ENCODE peak calls at places on chromosomes 6 and 20, in eight cellular contexts. Y, N, F, W, O, Z, A and L are unnamed samples.

GRCh38 chr6:14031516-14031915 is 86.1 kb upstream of the CD83 start:
- DNase-seq in O (no peak), F (no peak), Y (no peak), Z (peak; percentile 15), N (no peak), A (no peak), W (no peak), L (no peak)

GRCh38 chr6:113909224-113909856 is 52.2 kb downstream of the MARCKS start:
- DNase-seq in W (peak; percentile 47), F (peak; percentile 44), A (peak; percentile 89), N (peak; percentile 72), O (no peak), Z (peak; percentile 65), Y (no peak), L (peak; percentile 61)

GRCh38 chr20:38447251-38447661 is 12.1 kb upstream of the SNHG17 start:
- DNase-seq in F (no peak), A (peak; percentile 32), W (no peak), Y (no peak), N (no peak), O (no peak), Z (no peak), L (no peak)

GRCh38 chr6:159074120-159074684 is 29.4 kb upstream of the TAGAP start:
- DNase-seq in W (peak; percentile 34), Y (no peak), F (peak; percentile 25), Z (peak; percentile 12), A (peak; percentile 85), O (no peak), N (peak; percentile 30), L (peak; percentile 27)

GRCh38 chr6:44859901-44860410 is 468.2 kb upstream of the RUNX2 start:
- DNase-seq in O (no peak), Y (no peak), W (no peak), N (no peak), A (no peak), F (no peak), Z (no peak), L (no peak)

GRCh38 chr6:17417817-17418216 is 24.4 kb downstream of the CAP2 start:
- DNase-seq in Y (no peak), O (no peak), F (no peak), A (peak; percentile 76), W (peak; percentile 20), N (no peak), Z (peak; percentile 91), L (peak; percentile 43)

GRCh38 chr20:36481380-36482043 is 59.8 kb upstream of the MYL9 start:
- DNase-seq in F (no peak), Z (no peak), W (no peak), A (peak; percentile 41), Y (no peak), O (no peak), N (no peak), L (no peak)

GRCh38 chr6:161373905-161374451 is 100.1 kb upstream of the AGPAT4 start:
- DNase-seq in N (peak; percentile 64), O (no peak), F (peak; percentile 88), W (peak; percentile 80), A (peak; percentile 89), Z (peak; percentile 47), Y (peak; percentile 29), L (peak; percentile 66)

DNA sequence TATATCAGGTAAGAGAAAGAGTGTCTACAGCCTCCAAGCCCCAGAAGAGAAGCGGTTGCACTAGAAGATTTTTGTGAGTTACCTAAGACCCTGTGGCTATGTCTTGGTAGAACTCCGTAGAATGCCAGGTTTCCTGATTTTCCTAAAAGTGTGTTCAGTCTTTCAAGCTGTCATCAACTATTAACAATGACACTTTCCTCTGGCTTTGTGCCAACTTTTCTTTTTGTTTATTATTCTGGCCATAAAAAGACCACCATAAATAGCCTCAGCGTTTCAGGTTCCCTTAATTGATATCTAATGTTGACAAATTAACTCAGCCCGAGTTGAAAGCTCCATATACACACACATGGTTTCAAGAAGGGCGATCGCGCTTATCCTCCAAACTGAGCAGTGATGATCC is 1.2 kb downstream of the PAK5 start:
- DNase-seq in F (no peak), O (no peak), N (no peak), Z (no peak), W (no peak), A (no peak), Y (no peak), L (no peak)
- TF ChIP-seq CTCF in F (no peak), O (no peak), N (no peak), Z (no peak), W (no peak), A (no peak), Y (no peak), L (no peak)

DNA sequence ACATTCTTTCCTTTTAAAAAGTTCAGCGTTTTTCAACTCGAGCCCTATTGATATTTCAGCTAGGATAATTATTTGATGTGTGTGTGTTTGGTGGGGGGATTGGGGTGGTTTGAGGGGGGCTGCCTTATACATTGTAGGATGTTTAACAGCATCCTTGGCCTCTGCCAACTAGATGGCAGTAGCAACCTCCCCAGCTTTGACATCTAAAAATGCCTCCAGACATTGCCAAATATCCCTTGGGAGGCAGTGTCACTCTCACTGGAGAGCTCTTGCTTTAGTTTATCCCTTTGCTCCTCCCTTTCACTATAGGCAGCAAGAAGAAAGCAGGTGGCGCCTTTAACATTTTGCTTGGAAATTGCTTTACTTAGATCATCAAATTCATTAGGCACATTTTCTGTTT is 14.6 kb upstream of the TP53TG5 start:
- DNase-seq in O (no peak), F (no peak), A (peak; percentile 44), Z (peak; percentile 18), W (no peak), N (no peak), Y (no peak), L (no peak)
- TF ChIP-seq CTCF in O (no peak), F (no peak), A (peak; percentile 45), Z (peak; percentile 31), W (no peak), N (no peak), Y (no peak), L (no peak)

GRCh38 chr6:136520520-136520919 is 29.7 kb downstream of the MAP7 start:
- DNase-seq in N (no peak), W (no peak), F (no peak), A (no peak), Y (no peak), O (no peak), Z (no peak), L (no peak)
- TF ChIP-seq CTCF in N (no peak), W (no peak), F (no peak), A (no peak), Y (no peak), O (no peak), Z (no peak), L (no peak)

GRCh38 chr6:1612386-1612893 is 2.7 kb downstream of the FOXC1 start:
- DNase-seq in Z (no peak), O (no peak), F (no peak), N (no peak), W (no peak), A (no peak), Y (no peak), L (peak; percentile 35)

GRCh38 chr6:1609662-1610496 is at the start of gene FOXC1:
- DNase-seq in F (peak; percentile 86), O (peak; percentile 71), Z (peak; percentile 95), Y (no peak), N (peak; percentile 78), W (peak; percentile 90), A (peak; percentile 80), L (peak; percentile 94)

GRCh38 chr6:1610497-1611321 is 994 bp downstream of the FOXC1 start:
- DNase-seq in W (peak; percentile 39), F (no peak), O (no peak), Y (no peak), Z (peak; percentile 30), N (peak; percentile 33), A (peak; percentile 52), L (peak; percentile 43)

GRCh38 chr6:1611572-1612385 is 2.1 kb downstream of the FOXC1 start:
- DNase-seq in Z (no peak), O (no peak), W (peak; percentile 30), N (no peak), Y (no peak), A (peak; percentile 49), F (no peak), L (peak; percentile 47)

DNA sequence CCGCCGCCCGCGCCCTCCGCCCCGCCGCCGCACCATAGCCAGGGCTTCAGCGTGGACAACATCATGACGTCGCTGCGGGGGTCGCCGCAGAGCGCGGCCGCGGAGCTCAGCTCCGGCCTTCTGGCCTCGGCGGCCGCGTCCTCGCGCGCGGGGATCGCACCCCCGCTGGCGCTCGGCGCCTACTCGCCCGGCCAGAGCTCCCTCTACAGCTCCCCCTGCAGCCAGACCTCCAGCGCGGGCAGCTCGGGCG is 1.5 kb downstream of the FOXC1 start:
- DNase-seq in A (peak; percentile 53), Y (no peak), Z (no peak), F (no peak), N (no peak), W (no peak), O (no peak), L (peak; percentile 38)
- TF ChIP-seq CTCF in A (peak; percentile 35), Y (no peak), Z (no peak), F (no peak), N (peak; percentile 10), W (no peak), O (no peak), L (peak; percentile 26)

DNA sequence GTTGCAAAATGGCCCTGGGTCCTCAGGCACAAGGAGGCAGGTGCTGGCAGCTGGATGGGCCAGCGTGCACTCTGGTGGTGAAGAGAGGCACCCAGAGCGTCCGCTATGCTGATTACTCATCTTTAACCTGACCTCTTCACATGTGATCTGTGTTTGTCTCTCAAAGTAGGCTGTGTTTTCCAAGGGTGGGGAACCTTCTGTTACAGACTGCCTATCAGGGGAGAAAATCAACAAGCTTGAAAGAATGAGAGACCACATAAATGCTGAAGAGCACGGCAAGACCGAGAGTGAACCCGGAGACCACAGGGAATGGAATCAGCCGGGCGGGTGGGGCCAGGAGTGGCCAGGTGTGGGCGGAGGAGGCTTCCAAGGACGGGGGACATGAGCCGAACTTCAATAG is 16.2 kb downstream of the BNIP5 start:
- DNase-seq in Z (no peak), W (no peak), N (no peak), F (peak; percentile 68), A (no peak), Y (no peak), O (no peak), L (no peak)
- TF ChIP-seq CTCF in Z (no peak), W (no peak), N (no peak), F (no peak), A (no peak), Y (no peak), O (no peak), L (no peak)

GRCh38 chr6:19028201-19028600 is 641.1 kb downstream of the RNF144B start:
- DNase-seq in Y (no peak), W (no peak), N (no peak), F (no peak), O (no peak), Z (no peak), A (no peak), L (no peak)

GRCh38 chr6:19024737-19025136 is 637.6 kb downstream of the RNF144B start:
- DNase-seq in W (peak; percentile 52), Y (no peak), O (no peak), A (peak; percentile 88), F (peak; percentile 21), N (peak; percentile 7), Z (peak; percentile 1), L (peak; percentile 66)
- TF ChIP-seq CTCF in W (peak; percentile 42), Y (no peak), O (no peak), A (peak; percentile 92), F (no peak), N (peak; percentile 22), Z (peak; percentile 56), L (peak; percentile 65)

GRCh38 chr6:110043366-110043994 is 65.4 kb downstream of the GPR6 start:
- DNase-seq in Z (no peak), W (peak; percentile 1), F (no peak), Y (no peak), A (no peak), O (no peak), N (peak; percentile 37), L (no peak)
- TF ChIP-seq CTCF in Z (no peak), W (no peak), F (no peak), Y (no peak), A (no peak), O (no peak), N (no peak), L (no peak)

GRCh38 chr6:5029609-5030008 is 25.8 kb upstream of the RPP40 start:
- DNase-seq in A (no peak), O (no peak), W (no peak), Y (no peak), F (no peak), Z (no peak), N (no peak), L (no peak)
- TF ChIP-seq CTCF in A (no peak), O (no peak), W (no peak), Y (no peak), F (no peak), Z (no peak), N (no peak), L (no peak)